ENCODE peak calls at places on chromosomes 5 and 9, in nine cellular contexts. One of them, this sample, is unnamed.

GRCh38 chr9:136686794-136687711 is at the start of gene AGPAT2:
- DNase-seq in fibroblast of the conjunctiva: no peak
- DNase-seq in CD8-positive, alpha-beta memory T cell: peak; percentile 64
- DNase-seq in NCI-H1436: peak; percentile 52
- DNase-seq in AG08395: peak; percentile 75
- DNase-seq in T-cell: peak; percentile 32
- DNase-seq in substantia nigra: no peak
- DNase-seq in astrocyte of the spinal cord: peak; percentile 29
- DNase-seq in neural progenitor cell: peak; percentile 68
- DNase-seq in this sample: peak; percentile 85

GRCh38 chr5:67244345-67244793 is 47.8 kb upstream of the CD180 start:
- DNase-seq in fibroblast of the conjunctiva: no peak
- DNase-seq in CD8-positive, alpha-beta memory T cell: no peak
- DNase-seq in NCI-H1436: no peak
- DNase-seq in AG08395: no peak
- DNase-seq in T-cell: no peak
- DNase-seq in substantia nigra: no peak
- DNase-seq in astrocyte of the spinal cord: no peak
- DNase-seq in neural progenitor cell: no peak
- DNase-seq in this sample: no peak

GRCh38 chr5:106331415-106331814 is 1339.3 kb downstream of the EFNA5 start:
- DNase-seq in fibroblast of the conjunctiva: peak; percentile 71
- DNase-seq in CD8-positive, alpha-beta memory T cell: no peak
- DNase-seq in NCI-H1436: no peak
- DNase-seq in AG08395: peak; percentile 68
- DNase-seq in T-cell: no peak
- DNase-seq in substantia nigra: no peak
- DNase-seq in astrocyte of the spinal cord: peak; percentile 94
- DNase-seq in neural progenitor cell: no peak
- DNase-seq in this sample: no peak

GRCh38 chr9:117153021-117153420 is 261.8 kb downstream of the ASTN2 start:
- DNase-seq in fibroblast of the conjunctiva: no peak
- DNase-seq in CD8-positive, alpha-beta memory T cell: no peak
- DNase-seq in NCI-H1436: no peak
- DNase-seq in AG08395: no peak
- DNase-seq in T-cell: no peak
- DNase-seq in substantia nigra: no peak
- DNase-seq in astrocyte of the spinal cord: peak; percentile 1
- DNase-seq in neural progenitor cell: no peak
- DNase-seq in this sample: no peak

GRCh38 chr5:78661044-78661443 is 12.5 kb upstream of the LHFPL2 start:
- DNase-seq in fibroblast of the conjunctiva: no peak
- DNase-seq in CD8-positive, alpha-beta memory T cell: no peak
- DNase-seq in NCI-H1436: no peak
- DNase-seq in AG08395: no peak
- DNase-seq in T-cell: no peak
- DNase-seq in substantia nigra: no peak
- DNase-seq in astrocyte of the spinal cord: no peak
- DNase-seq in neural progenitor cell: no peak
- DNase-seq in this sample: no peak

GRCh38 chr9:105216440-105217178 is 27.8 kb upstream of the SLC44A1 start:
- DNase-seq in fibroblast of the conjunctiva: no peak
- DNase-seq in CD8-positive, alpha-beta memory T cell: no peak
- DNase-seq in NCI-H1436: no peak
- DNase-seq in AG08395: peak; percentile 41
- DNase-seq in T-cell: no peak
- DNase-seq in substantia nigra: peak; percentile 8
- DNase-seq in astrocyte of the spinal cord: no peak
- DNase-seq in neural progenitor cell: no peak
- DNase-seq in this sample: no peak

GRCh38 chr5:140073296-140073695 is 30.2 kb upstream of the NRG2 start:
- DNase-seq in fibroblast of the conjunctiva: no peak
- DNase-seq in CD8-positive, alpha-beta memory T cell: no peak
- DNase-seq in NCI-H1436: peak; percentile 1
- DNase-seq in AG08395: peak; percentile 26
- DNase-seq in T-cell: no peak
- DNase-seq in substantia nigra: no peak
- DNase-seq in astrocyte of the spinal cord: peak; percentile 20
- DNase-seq in neural progenitor cell: no peak
- DNase-seq in this sample: no peak

GRCh38 chr5:55903121-55903701 is 52.1 kb downstream of the IL31RA start:
- DNase-seq in fibroblast of the conjunctiva: no peak
- DNase-seq in CD8-positive, alpha-beta memory T cell: peak; percentile 65
- DNase-seq in NCI-H1436: no peak
- DNase-seq in AG08395: no peak
- DNase-seq in T-cell: peak; percentile 33
- DNase-seq in substantia nigra: no peak
- DNase-seq in astrocyte of the spinal cord: peak; percentile 68
- DNase-seq in neural progenitor cell: no peak
- DNase-seq in this sample: no peak

GRCh38 chr9:107638922-107639321 is 149.4 kb upstream of the KLF4 start:
- DNase-seq in fibroblast of the conjunctiva: peak; percentile 74
- DNase-seq in CD8-positive, alpha-beta memory T cell: no peak
- DNase-seq in NCI-H1436: peak; percentile 71
- DNase-seq in AG08395: peak; percentile 66
- DNase-seq in T-cell: no peak
- DNase-seq in substantia nigra: no peak
- DNase-seq in astrocyte of the spinal cord: peak; percentile 55
- DNase-seq in neural progenitor cell: peak; percentile 18
- DNase-seq in this sample: no peak

GRCh38 chr5:74073257-74073656 is 447.3 kb downstream of the ARHGEF28 start:
- DNase-seq in fibroblast of the conjunctiva: no peak
- DNase-seq in CD8-positive, alpha-beta memory T cell: no peak
- DNase-seq in NCI-H1436: no peak
- DNase-seq in AG08395: no peak
- DNase-seq in T-cell: no peak
- DNase-seq in substantia nigra: no peak
- DNase-seq in astrocyte of the spinal cord: no peak
- DNase-seq in neural progenitor cell: no peak
- DNase-seq in this sample: no peak

GRCh38 chr5:136699661-136700060 is 334.3 kb upstream of the TRPC7 start:
- DNase-seq in fibroblast of the conjunctiva: no peak
- DNase-seq in CD8-positive, alpha-beta memory T cell: no peak
- DNase-seq in NCI-H1436: no peak
- DNase-seq in AG08395: no peak
- DNase-seq in T-cell: no peak
- DNase-seq in substantia nigra: no peak
- DNase-seq in astrocyte of the spinal cord: no peak
- DNase-seq in neural progenitor cell: no peak
- DNase-seq in this sample: no peak

GRCh38 chr9:124574944-124575343 is 67.7 kb upstream of the NR5A1 start:
- DNase-seq in fibroblast of the conjunctiva: no peak
- DNase-seq in CD8-positive, alpha-beta memory T cell: no peak
- DNase-seq in NCI-H1436: no peak
- DNase-seq in AG08395: peak; percentile 84
- DNase-seq in T-cell: no peak
- DNase-seq in substantia nigra: no peak
- DNase-seq in astrocyte of the spinal cord: peak; percentile 75
- DNase-seq in neural progenitor cell: no peak
- DNase-seq in this sample: no peak

GRCh38 chr5:130206686-130207085 is 302.4 kb downstream of the CHSY3 start:
- DNase-seq in fibroblast of the conjunctiva: no peak
- DNase-seq in CD8-positive, alpha-beta memory T cell: no peak
- DNase-seq in NCI-H1436: no peak
- DNase-seq in AG08395: no peak
- DNase-seq in T-cell: no peak
- DNase-seq in substantia nigra: no peak
- DNase-seq in astrocyte of the spinal cord: no peak
- DNase-seq in neural progenitor cell: no peak
- DNase-seq in this sample: no peak

GRCh38 chr9:118170032-118170955 is 466.1 kb downstream of the TLR4 start:
- DNase-seq in fibroblast of the conjunctiva: no peak
- DNase-seq in CD8-positive, alpha-beta memory T cell: no peak
- DNase-seq in NCI-H1436: peak; percentile 58
- DNase-seq in AG08395: peak; percentile 27
- DNase-seq in T-cell: no peak
- DNase-seq in substantia nigra: peak; percentile 29
- DNase-seq in astrocyte of the spinal cord: peak; percentile 49
- DNase-seq in neural progenitor cell: peak; percentile 84
- DNase-seq in this sample: peak; percentile 85

GRCh38 chr9:28234133-28234898 is 661.0 kb upstream of the C9orf72 start:
- DNase-seq in fibroblast of the conjunctiva: no peak
- DNase-seq in CD8-positive, alpha-beta memory T cell: no peak
- DNase-seq in NCI-H1436: no peak
- DNase-seq in AG08395: no peak
- DNase-seq in T-cell: no peak
- DNase-seq in substantia nigra: no peak
- DNase-seq in astrocyte of the spinal cord: no peak
- DNase-seq in neural progenitor cell: no peak
- DNase-seq in this sample: no peak

GRCh38 chr9:118606669-118607068 is 762.6 kb downstream of the BRINP1 start:
- DNase-seq in fibroblast of the conjunctiva: no peak
- DNase-seq in CD8-positive, alpha-beta memory T cell: no peak
- DNase-seq in NCI-H1436: no peak
- DNase-seq in AG08395: no peak
- DNase-seq in T-cell: no peak
- DNase-seq in substantia nigra: no peak
- DNase-seq in astrocyte of the spinal cord: no peak
- DNase-seq in neural progenitor cell: no peak
- DNase-seq in this sample: no peak

GRCh38 chr9:133379153-133380086 is 3.3 kb downstream of the STKLD1 start:
- DNase-seq in fibroblast of the conjunctiva: no peak
- DNase-seq in CD8-positive, alpha-beta memory T cell: no peak
- DNase-seq in NCI-H1436: no peak
- DNase-seq in AG08395: no peak
- DNase-seq in T-cell: no peak
- DNase-seq in substantia nigra: peak; percentile 24
- DNase-seq in astrocyte of the spinal cord: no peak
- DNase-seq in neural progenitor cell: no peak
- DNase-seq in this sample: peak; percentile 45

GRCh38 chr9:92481029-92481633 is 1.2 kb downstream of the ASPN start:
- DNase-seq in fibroblast of the conjunctiva: no peak
- DNase-seq in CD8-positive, alpha-beta memory T cell: no peak
- DNase-seq in NCI-H1436: no peak
- DNase-seq in AG08395: no peak
- DNase-seq in T-cell: no peak
- DNase-seq in substantia nigra: no peak
- DNase-seq in astrocyte of the spinal cord: peak; percentile 27
- DNase-seq in neural progenitor cell: no peak
- DNase-seq in this sample: no peak

GRCh38 chr9:84271004-84271886 is 69.3 kb downstream of the SLC28A3 start:
- DNase-seq in fibroblast of the conjunctiva: peak; percentile 75
- DNase-seq in CD8-positive, alpha-beta memory T cell: no peak
- DNase-seq in NCI-H1436: peak; percentile 87
- DNase-seq in AG08395: peak; percentile 37
- DNase-seq in T-cell: peak; percentile 22
- DNase-seq in substantia nigra: peak; percentile 3
- DNase-seq in astrocyte of the spinal cord: peak; percentile 83
- DNase-seq in neural progenitor cell: peak; percentile 94
- DNase-seq in this sample: peak; percentile 83

GRCh38 chr9:127700594-127701255 is 6.1 kb upstream of the CFAP157 start:
- DNase-seq in fibroblast of the conjunctiva: no peak
- DNase-seq in CD8-positive, alpha-beta memory T cell: no peak
- DNase-seq in NCI-H1436: no peak
- DNase-seq in AG08395: no peak
- DNase-seq in T-cell: no peak
- DNase-seq in substantia nigra: no peak
- DNase-seq in astrocyte of the spinal cord: no peak
- DNase-seq in neural progenitor cell: no peak
- DNase-seq in this sample: no peak

GRCh38 chr9:99011161-99011709 is 67.5 kb downstream of the COL15A1 start:
- DNase-seq in fibroblast of the conjunctiva: no peak
- DNase-seq in CD8-positive, alpha-beta memory T cell: no peak
- DNase-seq in NCI-H1436: no peak
- DNase-seq in AG08395: no peak
- DNase-seq in T-cell: no peak
- DNase-seq in substantia nigra: no peak
- DNase-seq in astrocyte of the spinal cord: peak; percentile 51
- DNase-seq in neural progenitor cell: peak; percentile 83
- DNase-seq in this sample: no peak

GRCh38 chr9:117919594-117919993 is 215.4 kb downstream of the TLR4 start:
- DNase-seq in fibroblast of the conjunctiva: no peak
- DNase-seq in CD8-positive, alpha-beta memory T cell: no peak
- DNase-seq in NCI-H1436: no peak
- DNase-seq in AG08395: no peak
- DNase-seq in T-cell: no peak
- DNase-seq in substantia nigra: no peak
- DNase-seq in astrocyte of the spinal cord: no peak
- DNase-seq in neural progenitor cell: no peak
- DNase-seq in this sample: no peak

GRCh38 chr9:106916491-106917235 is 53.7 kb downstream of the ZNF462 start:
- DNase-seq in fibroblast of the conjunctiva: no peak
- DNase-seq in CD8-positive, alpha-beta memory T cell: no peak
- DNase-seq in NCI-H1436: no peak
- DNase-seq in AG08395: peak; percentile 68
- DNase-seq in T-cell: no peak
- DNase-seq in substantia nigra: no peak
- DNase-seq in astrocyte of the spinal cord: peak; percentile 78
- DNase-seq in neural progenitor cell: no peak
- DNase-seq in this sample: no peak

GRCh38 chr5:139494832-139495231 is 12.3 kb upstream of the STING1 start:
- DNase-seq in fibroblast of the conjunctiva: no peak
- DNase-seq in CD8-positive, alpha-beta memory T cell: no peak
- DNase-seq in NCI-H1436: no peak
- DNase-seq in AG08395: peak; percentile 31
- DNase-seq in T-cell: no peak
- DNase-seq in substantia nigra: no peak
- DNase-seq in astrocyte of the spinal cord: no peak
- DNase-seq in neural progenitor cell: no peak
- DNase-seq in this sample: no peak

GRCh38 chr5:8908055-8908683 is 637.7 kb downstream of the SEMA5A start:
- DNase-seq in fibroblast of the conjunctiva: no peak
- DNase-seq in CD8-positive, alpha-beta memory T cell: no peak
- DNase-seq in NCI-H1436: peak; percentile 0
- DNase-seq in AG08395: peak; percentile 13
- DNase-seq in T-cell: no peak
- DNase-seq in substantia nigra: no peak
- DNase-seq in astrocyte of the spinal cord: peak; percentile 44
- DNase-seq in neural progenitor cell: peak; percentile 64
- DNase-seq in this sample: peak; percentile 91

GRCh38 chr9:86675805-86676204 is 271.5 kb downstream of the GAS1 start:
- DNase-seq in fibroblast of the conjunctiva: no peak
- DNase-seq in CD8-positive, alpha-beta memory T cell: no peak
- DNase-seq in NCI-H1436: no peak
- DNase-seq in AG08395: no peak
- DNase-seq in T-cell: no peak
- DNase-seq in substantia nigra: no peak
- DNase-seq in astrocyte of the spinal cord: no peak
- DNase-seq in neural progenitor cell: no peak
- DNase-seq in this sample: no peak

GRCh38 chr9:36045610-36046009 is 8.9 kb downstream of the RECK start:
- DNase-seq in fibroblast of the conjunctiva: no peak
- DNase-seq in CD8-positive, alpha-beta memory T cell: no peak
- DNase-seq in NCI-H1436: no peak
- DNase-seq in AG08395: no peak
- DNase-seq in T-cell: no peak
- DNase-seq in substantia nigra: no peak
- DNase-seq in astrocyte of the spinal cord: no peak
- DNase-seq in neural progenitor cell: no peak
- DNase-seq in this sample: no peak

GRCh38 chr9:115194216-115194615 is 76.3 kb upstream of the TNC start:
- DNase-seq in fibroblast of the conjunctiva: no peak
- DNase-seq in CD8-positive, alpha-beta memory T cell: no peak
- DNase-seq in NCI-H1436: no peak
- DNase-seq in AG08395: no peak
- DNase-seq in T-cell: no peak
- DNase-seq in substantia nigra: no peak
- DNase-seq in astrocyte of the spinal cord: no peak
- DNase-seq in neural progenitor cell: no peak
- DNase-seq in this sample: no peak

GRCh38 chr5:115246361-115246991 is 16.2 kb downstream of the PGGT1B start:
- DNase-seq in fibroblast of the conjunctiva: peak; percentile 20
- DNase-seq in CD8-positive, alpha-beta memory T cell: no peak
- DNase-seq in NCI-H1436: peak; percentile 44
- DNase-seq in AG08395: peak; percentile 59
- DNase-seq in T-cell: no peak
- DNase-seq in substantia nigra: no peak
- DNase-seq in astrocyte of the spinal cord: peak; percentile 45
- DNase-seq in neural progenitor cell: peak; percentile 54
- DNase-seq in this sample: no peak

GRCh38 chr5:55855509-55855908 is 4.4 kb downstream of the IL31RA start:
- DNase-seq in fibroblast of the conjunctiva: no peak
- DNase-seq in CD8-positive, alpha-beta memory T cell: no peak
- DNase-seq in NCI-H1436: no peak
- DNase-seq in AG08395: no peak
- DNase-seq in T-cell: no peak
- DNase-seq in substantia nigra: no peak
- DNase-seq in astrocyte of the spinal cord: peak; percentile 8
- DNase-seq in neural progenitor cell: no peak
- DNase-seq in this sample: no peak

GRCh38 chr9:94772654-94773303 is 46.3 kb downstream of the AOPEP start:
- DNase-seq in fibroblast of the conjunctiva: peak; percentile 32
- DNase-seq in CD8-positive, alpha-beta memory T cell: no peak
- DNase-seq in NCI-H1436: peak; percentile 67
- DNase-seq in AG08395: peak; percentile 34
- DNase-seq in T-cell: no peak
- DNase-seq in substantia nigra: peak; percentile 52
- DNase-seq in astrocyte of the spinal cord: peak; percentile 80
- DNase-seq in neural progenitor cell: no peak
- DNase-seq in this sample: no peak

This sample was measured in endodermal cell.